ENCODE peak calls at places on chromosomes 1 and 21, in four cellular contexts. L, M, K and E are unnamed samples.
A peak's percentile ranks its signal among the peaks of the same experiment; 100 is the strongest.

GRCh38 chr21:45445369-45445768 is 40.4 kb downstream of the COL18A1 start:
- DNase-seq in L (no peak), M (no peak), K (no peak), E (no peak)

GRCh38 chr1:30579580-30579979 is 143.8 kb downstream of the MATN1 start:
- DNase-seq in L (no peak), M (no peak), K (no peak), E (no peak)

GRCh38 chr1:41890841-41891311 is 27.8 kb downstream of the HIVEP3 start:
- DNase-seq in L (no peak), M (no peak), K (peak; percentile 48), E (peak; percentile 63)

GRCh38 chr1:67945733-67946374 is 104.6 kb downstream of the DIRAS3 start:
- DNase-seq in L (no peak), M (no peak), K (peak; percentile 35), E (no peak)

GRCh38 chr1:114075546-114076249 is 78.0 kb downstream of the SYT6 start:
- DNase-seq in L (peak; percentile 18), M (no peak), K (no peak), E (no peak)

GRCh38 chr1:19511117-19511516 is 25.8 kb upstream of the CAPZB start:
- DNase-seq in L (no peak), M (no peak), K (no peak), E (no peak)

GRCh38 chr1:43317817-43318471 is 17.2 kb downstream of the TIE1 start:
- DNase-seq in L (no peak), M (no peak), K (no peak), E (peak; percentile 27)

GRCh38 chr1:97797403-97798183 is 123.2 kb downstream of the DPYD start:
- DNase-seq in L (no peak), M (no peak), K (peak; percentile 27), E (peak; percentile 25)

GRCh38 chr1:185694081-185694480 is 40.1 kb upstream of the HMCN1 start:
- DNase-seq in L (no peak), M (peak; percentile 24), K (no peak), E (no peak)

GRCh38 chr1:65505547-65506325 is 85.3 kb downstream of the LEPR start:
- DNase-seq in L (no peak), M (no peak), K (no peak), E (peak; percentile 90)

GRCh38 chr1:234111458-234112142 is 207.1 kb downstream of the SLC35F3 start:
- DNase-seq in L (peak; percentile 82), M (no peak), K (peak; percentile 33), E (peak; percentile 21)

GRCh38 chr1:1847061-1847460 is 43.8 kb downstream of the GNB1 start:
- DNase-seq in L (no peak), M (no peak), K (no peak), E (no peak)

GRCh38 chr1:98677288-98677687 is 15.8 kb downstream of the SNX7 start:
- DNase-seq in L (no peak), M (no peak), K (no peak), E (peak; percentile 79)

GRCh38 chr1:211473823-211474222 is 18.1 kb downstream of the RD3 start:
- DNase-seq in L (no peak), M (no peak), K (no peak), E (no peak)

GRCh38 chr1:248861621-248862020 is 2.7 kb upstream of the ZNF692 start:
- DNase-seq in L (no peak), M (no peak), K (no peak), E (no peak)

GRCh38 chr1:234260578-234260977 is 112.7 kb upstream of the COA6 start:
- DNase-seq in L (no peak), M (no peak), K (no peak), E (no peak)

GRCh38 chr1:30476476-30476875 is 246.9 kb downstream of the MATN1 start:
- DNase-seq in L (no peak), M (no peak), K (no peak), E (no peak)

GRCh38 chr21:38798481-38798882 is 7.2 kb upstream of the ETS2 start:
- DNase-seq in L (no peak), M (no peak), K (no peak), E (no peak)

GRCh38 chr1:4397196-4397595 is 257.2 kb upstream of the AJAP1 start:
- DNase-seq in L (no peak), M (no peak), K (no peak), E (no peak)

GRCh38 chr1:38018864-38019343 is 6.4 kb downstream of the UTP11 start:
- DNase-seq in L (no peak), M (no peak), K (no peak), E (peak; percentile 53)

GRCh38 chr21:36166705-36167104 is 10.1 kb downstream of the DOP1B start:
- DNase-seq in L (no peak), M (no peak), K (no peak), E (no peak)

GRCh38 chr1:2356911-2357845 is 34.2 kb downstream of the MORN1 start:
- DNase-seq in L (no peak), M (no peak), K (no peak), E (no peak)

DNA sequence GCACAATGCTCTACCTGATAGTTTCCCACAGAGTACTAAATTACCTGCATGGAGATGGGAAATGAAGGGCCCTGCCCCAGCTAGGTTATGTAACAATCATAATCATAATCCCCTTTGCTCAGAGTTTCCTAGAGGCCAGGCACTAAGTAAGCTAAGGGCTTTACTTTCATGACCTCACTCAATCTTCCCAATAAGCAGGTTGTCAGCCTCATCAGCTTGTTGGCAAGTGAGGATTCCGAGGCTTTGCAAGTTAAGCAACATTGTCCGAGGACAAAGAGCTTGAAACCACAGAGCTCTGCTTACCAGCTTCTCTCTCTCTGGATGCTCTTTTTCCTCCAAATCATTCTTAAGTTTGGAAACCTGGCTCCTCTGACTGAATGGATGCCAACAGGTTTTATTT is 64.1 kb upstream of the NTPCR start:
- DNase-seq in L (peak; percentile 36), M (no peak), K (no peak), E (peak; percentile 35)
- H3K4me3 ChIP-seq in L (no peak overlapping the region), M (no peak overlapping the region), K (no peak overlapping the region), E (no peak overlapping the region)

DNA sequence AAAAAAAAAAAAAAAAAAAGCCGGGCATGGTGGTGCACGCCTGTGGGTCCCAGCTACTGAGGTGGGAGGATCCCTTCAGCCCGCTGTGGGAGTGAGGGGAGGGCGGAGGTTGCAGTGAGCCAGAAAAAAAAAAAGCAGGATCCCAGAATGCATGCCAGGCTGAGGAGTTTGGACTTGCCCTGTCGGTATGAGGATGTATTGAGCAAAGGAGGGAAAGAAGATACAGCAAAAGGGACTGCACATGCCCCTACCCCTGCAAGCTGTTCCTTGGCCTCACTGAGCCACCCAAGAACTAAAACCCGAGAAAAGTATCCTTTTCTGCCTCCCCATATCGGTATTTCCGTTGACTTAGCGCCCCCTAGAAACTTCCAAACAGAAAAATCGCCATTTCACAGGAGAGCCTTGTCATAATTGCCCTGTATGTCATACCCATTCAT is 1.3 kb upstream of the GPATCH4 start:
- DNase-seq in L (peak; percentile 43), M (no peak), K (no peak), E (no peak)
- TF ChIP-seq CTCF in L (peak; percentile 58), M (peak; percentile 47), K (peak; percentile 31), E (peak; percentile 38)

GRCh38 chr1:222940903-222941302 is 126.1 kb downstream of the DISP1 start:
- DNase-seq in L (no peak), M (no peak), K (no peak), E (no peak)

GRCh38 chr1:222938986-222939385 is 124.1 kb downstream of the DISP1 start:
- DNase-seq in L (no peak), M (no peak), K (no peak), E (peak; percentile 40)

GRCh38 chr1:222946436-222946835 is 131.6 kb downstream of the DISP1 start:
- DNase-seq in L (no peak), M (no peak), K (no peak), E (no peak)

GRCh38 chr1:222941425-222941824 is 126.6 kb downstream of the DISP1 start:
- DNase-seq in L (no peak), M (no peak), K (no peak), E (no peak)
- H3K4me3 ChIP-seq in L (no peak overlapping the region), M (no peak overlapping the region), K (no peak overlapping the region), E (no peak overlapping the region)

GRCh38 chr1:165075725-165076370 is 280.7 kb downstream of the LMX1A start:
- DNase-seq in L (peak; percentile 60), M (no peak), K (no peak), E (peak; percentile 35)
- TF ChIP-seq CTCF in L (peak; percentile 77), M (peak; percentile 63), K (peak; percentile 65), E (peak; percentile 78)